ENCODE peak calls at places on chromosomes 2 and 18, in eight cellular contexts. X is omental fat pad, L is A549, J is GM13977, F is chondrocyte, P is sigmoid colon, T is mesothelial cell of epicardium, G is glutamatergic neuron. Q is an unnamed sample.
A peak's percentile ranks its signal among the peaks of the same experiment; 100 is the strongest.

GRCh38 chr2:100629309-100629708 is 66.5 kb downstream of the PDCL3 start:
- DNase-seq in F (no peak), G (no peak), P (no peak), L (no peak), T (no peak), J (no peak), X (no peak), Q (no peak)

GRCh38 chr2:159557437-159558034 is 58.8 kb downstream of the BAZ2B start:
- DNase-seq in J (no peak), L (peak; percentile 39), G (no peak), P (no peak), X (no peak), F (no peak), T (no peak), Q (no peak)

GRCh38 chr2:112275887-112276773 is 733 bp downstream of the ZC3H6 start:
- DNase-seq in X (peak; percentile 68), F (no peak), T (peak; percentile 64), L (peak; percentile 92), P (peak; percentile 95), J (peak; percentile 84), G (peak; percentile 76), Q (peak; percentile 81)

GRCh38 chr2:105324732-105325131 is 4.8 kb downstream of the TGFBRAP1 start:
- DNase-seq in J (no peak), P (no peak), X (no peak), G (no peak), T (no peak), F (no peak), L (no peak), Q (no peak)

GRCh38 chr2:173657996-173658717 is 303.5 kb downstream of the CDCA7 start:
- DNase-seq in G (no peak), J (no peak), F (no peak), L (peak; percentile 80), X (no peak), T (no peak), P (no peak), Q (no peak)

GRCh38 chr2:226795281-226796011 is 4.2 kb downstream of the IRS1 start:
- DNase-seq in F (no peak), P (peak; percentile 77), X (no peak), J (no peak), L (no peak), T (no peak), G (no peak), Q (no peak)

GRCh38 chr18:26071020-26071419 is 19.4 kb downstream of the SS18 start:
- DNase-seq in F (no peak), T (no peak), G (no peak), J (no peak), L (no peak), X (no peak), P (no peak), Q (no peak)

GRCh38 chr2:6526093-6526824 is 339.4 kb downstream of the CMPK2 start:
- DNase-seq in F (no peak), J (peak; percentile 13), L (no peak), T (no peak), P (no peak), X (no peak), G (no peak), Q (peak; percentile 20)

GRCh38 chr18:27780061-27780740 is 396.7 kb downstream of the CDH2 start:
- DNase-seq in G (no peak), X (no peak), T (no peak), P (no peak), J (no peak), L (no peak), F (no peak), Q (no peak)

GRCh38 chr2:38039111-38039510 is 36.8 kb downstream of the CYP1B1 start:
- DNase-seq in T (no peak), J (no peak), P (no peak), L (no peak), X (no peak), G (no peak), F (no peak), Q (no peak)

GRCh38 chr2:106878206-106878605 is 7.8 kb downstream of the ST6GAL2 start:
- DNase-seq in L (no peak), T (no peak), J (no peak), X (no peak), P (no peak), F (no peak), G (no peak), Q (no peak)

GRCh38 chr2:45653584-45653983 is 2.1 kb downstream of the PRKCE start:
- DNase-seq in P (no peak), X (no peak), J (no peak), T (no peak), F (no peak), G (no peak), L (no peak), Q (no peak)

GRCh38 chr18:11310476-11311086 is 161.2 kb upstream of the PIEZO2 start:
- DNase-seq in T (no peak), F (no peak), X (no peak), P (no peak), G (peak; percentile 82), J (peak; percentile 44), L (peak; percentile 52), Q (peak; percentile 46)

GRCh38 chr2:120007851-120008250 is 5.0 kb upstream of the EPB41L5 start:
- DNase-seq in J (no peak), X (no peak), G (no peak), F (no peak), P (no peak), T (no peak), L (no peak), Q (no peak)

GRCh38 chr2:173613386-173613785 is 258.7 kb downstream of the CDCA7 start:
- DNase-seq in J (no peak), G (no peak), X (no peak), T (no peak), F (no peak), P (no peak), L (no peak), Q (no peak)

GRCh38 chr2:217645891-217646290 is 356.9 kb downstream of the TNS1 start:
- DNase-seq in X (no peak), T (no peak), F (no peak), G (no peak), L (no peak), P (no peak), J (no peak), Q (no peak)

GRCh38 chr2:68190991-68191731 is 33.5 kb downstream of the PNO1 start:
- DNase-seq in X (no peak), P (no peak), T (no peak), L (peak; percentile 72), J (no peak), G (no peak), F (no peak), Q (no peak)

DNA sequence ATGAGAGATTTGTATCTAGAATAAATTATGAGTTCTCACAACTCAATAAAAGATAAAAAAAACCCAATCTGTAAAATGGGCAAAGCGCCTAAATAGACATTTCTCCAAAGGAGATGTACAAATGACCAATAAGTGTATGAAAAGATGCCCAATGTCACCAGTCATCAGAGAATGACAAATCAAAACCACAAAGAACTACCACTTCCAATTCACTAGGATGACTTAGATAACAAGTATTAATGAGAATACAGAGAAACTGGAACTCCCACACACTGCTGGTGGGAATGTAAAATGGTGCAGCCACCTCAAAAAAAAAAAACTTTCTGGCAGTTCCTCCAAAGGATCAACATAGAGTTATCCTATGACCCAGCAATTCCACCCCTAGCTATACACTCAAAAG is 17.4 kb upstream of the COL6A3 start:
- DNase-seq in X (no peak), F (no peak), J (no peak), T (no peak), G (no peak), L (no peak), P (no peak), Q (no peak)
- TF ChIP-seq CTCF in X (no peak), F (no peak), J (no peak), T (no peak), G (no peak), L (no peak), P (no peak), Q (no peak)

DNA sequence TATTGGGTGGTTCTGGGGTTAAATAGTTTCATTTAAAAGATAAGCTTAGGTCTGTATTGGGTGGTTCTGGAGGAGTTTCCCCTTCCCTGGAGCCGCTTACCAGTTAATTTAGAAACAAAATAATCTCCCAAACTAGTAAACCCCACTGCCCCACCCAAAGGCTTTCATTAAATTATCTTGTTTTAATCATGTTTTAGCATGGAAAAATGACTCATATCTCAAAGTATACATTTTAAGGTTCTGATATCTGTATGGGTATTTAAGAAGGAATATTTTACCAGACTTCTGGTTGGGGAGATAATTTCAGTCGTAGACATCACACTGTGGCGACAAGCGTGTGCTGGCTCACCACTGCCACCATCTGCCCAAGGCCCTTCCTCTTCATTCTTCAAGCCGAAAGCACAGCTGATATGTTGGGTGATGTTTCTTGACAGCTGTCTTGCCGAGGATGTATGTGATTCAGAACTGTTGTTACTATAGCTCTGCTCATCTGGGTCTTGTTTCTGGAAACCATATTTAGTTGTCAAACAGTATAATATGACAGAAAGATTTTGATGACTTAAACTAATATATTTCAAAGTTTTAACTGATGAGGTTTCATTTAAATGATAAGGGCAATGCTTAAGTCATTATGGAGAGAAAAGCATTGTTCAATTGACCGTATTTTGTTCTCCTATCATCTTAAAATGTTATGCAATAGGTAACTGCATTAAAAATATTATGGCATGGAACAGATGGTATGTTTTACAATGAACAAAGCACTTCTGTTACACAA is 5.1 kb downstream of the FIGLA start:
- DNase-seq in F (no peak), X (no peak), J (peak; percentile 58), P (no peak), T (no peak), G (peak; percentile 57), L (peak; percentile 74), Q (peak; percentile 41)
- TF ChIP-seq CTCF in F (peak; percentile 67), X (no peak), J (peak; percentile 61), P (no peak), T (no peak), G (no peak), L (peak; percentile 84), Q (peak; percentile 69)

DNA sequence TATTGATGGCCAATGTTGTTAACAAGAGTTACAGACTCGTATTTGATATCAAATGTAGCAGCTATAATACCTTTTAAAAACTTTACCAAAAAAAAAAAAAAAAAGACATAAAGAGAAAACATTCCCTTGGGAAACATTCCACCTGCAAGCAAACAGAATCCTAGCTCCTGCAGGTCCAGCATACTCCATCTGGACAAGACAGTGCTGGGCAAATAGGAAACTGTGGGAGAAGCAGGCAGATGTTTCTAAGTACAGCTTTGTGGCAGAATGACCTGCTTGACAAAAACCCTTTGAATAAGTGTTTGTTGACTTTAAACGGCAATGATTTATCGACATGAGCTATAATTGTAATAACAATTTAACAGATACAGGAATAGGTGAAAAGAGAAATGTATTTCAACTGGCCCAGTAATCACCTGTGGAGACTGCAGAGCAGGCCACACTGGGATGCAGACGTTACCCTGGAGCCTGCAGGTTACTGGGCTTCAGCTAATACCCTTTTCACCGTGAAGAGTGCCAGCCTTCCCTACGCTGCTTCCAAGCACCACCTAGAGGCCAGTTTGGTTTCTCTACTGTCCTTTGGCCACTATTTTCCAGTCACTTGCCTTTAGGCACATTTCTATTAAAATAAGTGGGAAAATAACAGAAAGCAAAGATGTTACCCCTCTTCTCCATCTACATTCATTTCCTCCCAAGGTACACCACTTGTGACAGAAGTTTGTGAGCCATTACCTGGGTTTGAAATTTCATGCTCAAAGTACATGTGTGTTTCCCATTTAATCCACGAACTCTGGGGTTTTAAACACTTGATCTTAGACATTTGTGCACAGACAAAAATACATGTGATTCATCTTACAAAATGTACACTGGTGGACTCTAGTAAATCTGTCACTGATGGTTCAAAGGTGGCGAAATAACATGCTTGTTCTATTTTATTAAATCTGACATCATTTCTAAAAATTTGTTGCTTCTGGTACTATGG is 96.9 kb upstream of the ZNF397 start:
- DNase-seq in X (no peak), F (no peak), J (peak; percentile 49), L (peak; percentile 56), P (peak; percentile 78), T (no peak), G (peak; percentile 46), Q (peak; percentile 34)
- TF ChIP-seq CTCF in X (no peak), F (peak; percentile 92), J (peak; percentile 65), L (peak; percentile 67), P (peak; percentile 69), T (no peak), G (peak; percentile 58), Q (peak; percentile 64)

GRCh38 chr2:33673937-33674336 is 74.8 kb upstream of the FAM98A start:
- DNase-seq in T (no peak), F (no peak), L (peak; percentile 26), G (no peak), X (no peak), P (no peak), J (peak; percentile 12), Q (no peak)
- TF ChIP-seq CTCF in T (no peak), F (peak; percentile 83), L (peak; percentile 48), G (no peak), X (no peak), P (no peak), J (peak; percentile 53), Q (peak; percentile 30)